ENCODE peak calls at places on chromosomes 11 and 22, in six cellular contexts. R is activated T-cell treated with anti-CD3 and anti-CD28 coated beads for 1 hour; G is activated CD4-positive, alpha-beta T cell treated with anti-CD3 and anti-CD28 coated beads, Interleukin-2, amount 50 U/mL, for 48 hours; F is A549; M is T-helper 2 cell; D is activated naive CD4-positive, alpha-beta T cell. B is an unnamed sample.

GRCh38 chr11:133951484-133952198 is 5.1 kb downstream of the IGSF9B start:
- DNase-seq in R (no peak), G (no peak), F (no peak), M (no peak), D (no peak), B (no peak)

GRCh38 chr22:29625090-29625825 is 21.8 kb downstream of the NF2 start:
- DNase-seq in R (peak; percentile 16), G (peak; percentile 42), F (peak; percentile 69), M (no peak), D (no peak), B (peak; percentile 38)

GRCh38 chr11:106789406-106789805 is 228.9 kb downstream of the GUCY1A2 start:
- DNase-seq in R (no peak), G (no peak), F (no peak), M (no peak), D (no peak), B (no peak)

GRCh38 chr11:12410006-12410728 is 32.8 kb downstream of the PARVA start:
- DNase-seq in R (no peak), G (no peak), F (peak; percentile 37), M (no peak), D (no peak), B (no peak)

GRCh38 chr11:130710442-130711101 is 205.7 kb downstream of the SNX19 start:
- DNase-seq in R (no peak), G (no peak), F (no peak), M (no peak), D (no peak), B (no peak)

GRCh38 chr11:112132737-112133136 is 31.2 kb downstream of the IL18 start:
- DNase-seq in R (no peak), G (no peak), F (no peak), M (no peak), D (no peak), B (peak; percentile 4)

GRCh38 chr11:2194877-2195755 is 23.5 kb upstream of the TH start:
- DNase-seq in R (peak; percentile 38), G (peak; percentile 71), F (peak; percentile 44), M (peak; percentile 43), D (peak; percentile 13), B (no peak)

GRCh38 chr11:96259053-96259837 is 83.8 kb downstream of the MAML2 start:
- DNase-seq in R (no peak), G (no peak), F (peak; percentile 26), M (no peak), D (no peak), B (no peak)

GRCh38 chr22:30396871-30397655 is at the start of gene SEC14L2:
- DNase-seq in R (peak; percentile 39), G (peak; percentile 82), F (peak; percentile 33), M (peak; percentile 50), D (peak; percentile 37), B (no peak)

GRCh38 chr22:29690481-29690880 is 29.3 kb upstream of the CABP7 start:
- DNase-seq in R (no peak), G (no peak), F (no peak), M (no peak), D (no peak), B (no peak)

GRCh38 chr11:86499723-86500129 is 125.0 kb downstream of the CCDC81 start:
- DNase-seq in R (no peak), G (no peak), F (peak; percentile 56), M (no peak), D (no peak), B (no peak)

GRCh38 chr11:76880314-76880713 is 19.6 kb downstream of the ACER3 start:
- DNase-seq in R (no peak), G (no peak), F (no peak), M (no peak), D (no peak), B (no peak)

GRCh38 chr11:119671048-119671447 is 58.0 kb downstream of the NECTIN1 start:
- DNase-seq in R (no peak), G (no peak), F (no peak), M (no peak), D (no peak), B (no peak)

B was measured in CMK.